ENCODE peak calls at places on chromosomes 6 and 20, in seven cellular contexts. Q is tibial nerve; D is naive thymus-derived CD4-positive, alpha-beta T cell; F is stimulated activated CD4-positive, alpha-beta T cell treated with anti-CD3 and anti-CD28 coated beads, Interleukin-1b, Interleukin-23, amount 100 ng/mL, for 24 hours; V is A549; X is EH; C is HEK293T. P is an unnamed sample.
A peak's percentile ranks its signal among the peaks of the same experiment; 100 is the strongest.

GRCh38 chr6:37338745-37339255 is 15.0 kb upstream of the RNF8 start:
- DNase-seq in Q (no peak), D (no peak), F (no peak), V (no peak), X (peak; percentile 62), C (no peak), P (no peak)

GRCh38 chr6:122322824-122323223 is 76.6 kb upstream of the HSF2 start:
- DNase-seq in Q (no peak), D (peak; percentile 10), F (no peak), V (no peak), X (peak; percentile 36), C (no peak), P (no peak)

GRCh38 chr6:159438106-159438505 is 254.9 kb downstream of the SOD2 start:
- DNase-seq in Q (no peak), D (no peak), F (no peak), V (no peak), X (no peak), C (no peak), P (no peak)

GRCh38 chr20:20835897-20836296 is 123.5 kb upstream of the RALGAPA2 start:
- DNase-seq in Q (no peak), D (no peak), F (no peak), V (no peak), X (no peak), C (no peak), P (no peak)

GRCh38 chr6:105943514-105943913 is 142.6 kb upstream of the PRDM1 start:
- DNase-seq in Q (no peak), D (no peak), F (no peak), V (no peak), X (no peak), C (no peak), P (no peak)

GRCh38 chr6:94254689-94255088 is 835.3 kb upstream of the EPHA7 start:
- DNase-seq in Q (no peak), D (no peak), F (no peak), V (peak; percentile 6), X (no peak), C (no peak), P (no peak)

GRCh38 chr6:167291623-167292300 is 647 bp downstream of the UNC93A start:
- DNase-seq in Q (no peak), D (no peak), F (no peak), V (no peak), X (no peak), C (no peak), P (no peak)

GRCh38 chr20:64165866-64166600 is 1.8 kb downstream of the MYT1 start:
- DNase-seq in Q (no peak), D (no peak), F (no peak), V (no peak), X (no peak), C (no peak), P (no peak)

GRCh38 chr6:44960898-44961297 is 367.2 kb upstream of the RUNX2 start:
- DNase-seq in Q (no peak), D (no peak), F (no peak), V (no peak), X (peak; percentile 42), C (no peak), P (no peak)

GRCh38 chr6:117265425-117266266 is at the start of gene VGLL2:
- DNase-seq in Q (no peak), D (no peak), F (no peak), V (no peak), X (peak; percentile 36), C (peak; percentile 85), P (no peak)

GRCh38 chr20:64176548-64177419 is 12.5 kb downstream of the MYT1 start:
- DNase-seq in Q (no peak), D (no peak), F (no peak), V (no peak), X (no peak), C (no peak), P (no peak)

GRCh38 chr6:106823058-106823457 is 151.5 kb downstream of the CD24 start:
- DNase-seq in Q (no peak), D (no peak), F (no peak), V (no peak), X (no peak), C (no peak), P (no peak)

GRCh38 chr6:35213824-35214756 is at the start of gene SCUBE3:
- DNase-seq in Q (no peak), D (no peak), F (no peak), V (no peak), X (peak; percentile 69), C (peak; percentile 69), P (no peak)

GRCh38 chr6:139161817-139162284 is 27.0 kb downstream of the HECA start:
- DNase-seq in Q (no peak), D (peak; percentile 73), F (peak; percentile 48), V (no peak), X (no peak), C (no peak), P (no peak)

GRCh38 chr6:170134077-170135040 is 156.5 kb downstream of the DLL1 start:
- DNase-seq in Q (no peak), D (no peak), F (no peak), V (no peak), X (no peak), C (no peak), P (peak; percentile 49)

GRCh38 chr6:170583736-170584180 is 679 bp downstream of the PDCD2 start:
- DNase-seq in Q (no peak), D (no peak), F (no peak), V (no peak), X (no peak), C (peak; percentile 14), P (no peak)

GRCh38 chr20:19275038-19275629 is 62.7 kb downstream of the SLC24A3 start:
- DNase-seq in Q (no peak), D (no peak), F (no peak), V (no peak), X (no peak), C (no peak), P (no peak)

GRCh38 chr6:156827382-156827781 is 50.2 kb downstream of the ARID1B start:
- DNase-seq in Q (no peak), D (no peak), F (no peak), V (no peak), X (peak; percentile 60), C (no peak), P (no peak)

GRCh38 chr6:144151010-144151727 is 852 bp downstream of the STX11 start:
- DNase-seq in Q (no peak), D (peak; percentile 54), F (peak; percentile 30), V (peak; percentile 3), X (peak; percentile 23), C (peak; percentile 39), P (no peak)

GRCh38 chr6:319177-320131 is 27.2 kb downstream of the DUSP22 start:
- DNase-seq in Q (no peak), D (no peak), F (no peak), V (no peak), X (no peak), C (no peak), P (no peak)

GRCh38 chr20:4369119-4369797 is 352.5 kb upstream of the PRND start:
- DNase-seq in Q (no peak), D (no peak), F (no peak), V (no peak), X (no peak), C (no peak), P (no peak)

GRCh38 chr20:22371843-22372242 is 212.5 kb downstream of the FOXA2 start:
- DNase-seq in Q (no peak), D (peak; percentile 18), F (no peak), V (no peak), X (no peak), C (no peak), P (no peak)

GRCh38 chr20:63847374-63848002 is 13.8 kb upstream of the ABHD16B start:
- DNase-seq in Q (no peak), D (no peak), F (no peak), V (no peak), X (no peak), C (no peak), P (no peak)

GRCh38 chr6:150987371-150987828 is 121.9 kb downstream of the MTHFD1L start:
- DNase-seq in Q (no peak), D (no peak), F (no peak), V (peak; percentile 39), X (no peak), C (no peak), P (no peak)

GRCh38 chr6:68497927-68498326 is 137.2 kb upstream of the ADGRB3 start:
- DNase-seq in Q (no peak), D (no peak), F (no peak), V (no peak), X (no peak), C (no peak), P (no peak)

GRCh38 chr6:116476021-116476678 is 15.0 kb downstream of the CALHM6 start:
- DNase-seq in Q (no peak), D (no peak), F (no peak), V (no peak), X (peak; percentile 38), C (no peak), P (no peak)

GRCh38 chr20:2118783-2119182 is 17.2 kb downstream of the STK35 start:
- DNase-seq in Q (no peak), D (no peak), F (no peak), V (no peak), X (peak; percentile 6), C (no peak), P (no peak)

GRCh38 chr6:137218473-137218916 is 690 bp downstream of the IFNGR1 start:
- DNase-seq in Q (no peak), D (peak; percentile 57), F (no peak), V (no peak), X (peak; percentile 94), C (peak; percentile 47), P (no peak)

GRCh38 chr6:62445521-62445920 is 159.5 kb upstream of the KHDRBS2 start:
- DNase-seq in Q (no peak), D (no peak), F (no peak), V (no peak), X (no peak), C (no peak), P (peak; percentile 66)

GRCh38 chr6:160137989-160138835 is 16.6 kb downstream of the SLC22A1 start:
- DNase-seq in Q (no peak), D (peak; percentile 61), F (peak; percentile 40), V (peak; percentile 65), X (peak; percentile 72), C (peak; percentile 64), P (no peak)

GRCh38 chr20:22861990-22862389 is 173.1 kb upstream of the SSTR4 start:
- DNase-seq in Q (no peak), D (no peak), F (no peak), V (no peak), X (no peak), C (no peak), P (no peak)

GRCh38 chr20:36454664-36455427 is 86.5 kb upstream of the MYL9 start:
- DNase-seq in Q (no peak), D (no peak), F (no peak), V (no peak), X (peak; percentile 35), C (no peak), P (no peak)

GRCh38 chr6:51028271-51028670 is 209.6 kb downstream of the TFAP2B start:
- DNase-seq in Q (no peak), D (no peak), F (no peak), V (no peak), X (no peak), C (no peak), P (no peak)

P was measured in suprapubic skin.